ENCODE peak calls at places on chromosomes 16 and 17, in six cellular contexts. I, P, Y, F, V and N are unnamed samples.

GRCh38 chr17:76753061-76753961 is 15.4 kb downstream of the MFSD11 start:
- DNase-seq in I (no peak), Y (no peak), V (no peak), F (no peak), P (no peak), N (no peak)

GRCh38 chr16:84883301-84883700 is 63.5 kb downstream of the CRISPLD2 start:
- DNase-seq in V (peak; percentile 45), Y (no peak), P (no peak), I (no peak), F (no peak), N (no peak)

GRCh38 chr16:81035975-81036750 is 521 bp downstream of the ATMIN start:
- DNase-seq in Y (peak; percentile 23), I (peak; percentile 44), F (peak; percentile 17), P (no peak), V (peak; percentile 35), N (no peak)

GRCh38 chr16:67428146-67428731 is 2.7 kb upstream of the HSD11B2 start:
- DNase-seq in Y (peak; percentile 52), P (peak; percentile 58), I (peak; percentile 87), V (peak; percentile 69), F (peak; percentile 71), N (peak; percentile 42)

GRCh38 chr17:50239913-50240312 is 34.4 kb upstream of the TMEM92 start:
- DNase-seq in I (no peak), P (no peak), Y (no peak), V (no peak), F (no peak), N (no peak)

GRCh38 chr16:4506450-4506849 is 30.3 kb downstream of the HMOX2 start:
- DNase-seq in V (peak; percentile 55), Y (peak; percentile 63), F (peak; percentile 49), I (peak; percentile 55), P (peak; percentile 72), N (peak; percentile 52)

GRCh38 chr16:22665048-22665797 is 148.7 kb upstream of the HS3ST2 start:
- DNase-seq in V (no peak), I (no peak), P (no peak), F (no peak), Y (no peak), N (no peak)

GRCh38 chr16:80274576-80275191 is 266.1 kb upstream of the DYNLRB2 start:
- DNase-seq in P (no peak), V (peak; percentile 83), F (peak; percentile 39), Y (peak; percentile 44), I (no peak), N (peak; percentile 55)

GRCh38 chr16:57531253-57531575 is 5.2 kb downstream of the CCDC102A start:
- DNase-seq in V (no peak), I (no peak), F (no peak), Y (no peak), P (no peak), N (no peak)

GRCh38 chr17:77145635-77146632 is 5.2 kb downstream of the SEC14L1 start:
- DNase-seq in V (peak; percentile 84), I (no peak), P (peak; percentile 78), F (no peak), Y (peak; percentile 92), N (peak; percentile 69)

GRCh38 chr16:81945665-81946064 is 65.6 kb downstream of the SDR42E1 start:
- DNase-seq in V (no peak), I (no peak), P (no peak), Y (peak; percentile 66), F (no peak), N (peak; percentile 27)

GRCh38 chr16:87392823-87393679 is 915 bp downstream of the MAP1LC3B start:
- DNase-seq in V (peak; percentile 50), P (no peak), I (peak; percentile 66), Y (peak; percentile 61), F (peak; percentile 21), N (peak; percentile 43)

GRCh38 chr17:2275722-2276121 is 27.9 kb downstream of the SMG6 start:
- DNase-seq in Y (no peak), F (no peak), V (no peak), I (no peak), P (no peak), N (no peak)

GRCh38 chr17:17693253-17693954 is 12.1 kb downstream of the RAI1 start:
- DNase-seq in P (no peak), V (peak; percentile 74), F (no peak), I (peak; percentile 61), Y (peak; percentile 58), N (peak; percentile 40)

GRCh38 chr17:2030779-2031163 is 818 bp downstream of the DPH1 start:
- DNase-seq in F (peak; percentile 61), P (peak; percentile 79), Y (no peak), I (no peak), V (no peak), N (no peak)

GRCh38 chr16:86772671-86773338 is 194.5 kb downstream of the FOXL1 start:
- DNase-seq in F (peak; percentile 57), Y (peak; percentile 90), I (no peak), P (no peak), V (peak; percentile 96), N (peak; percentile 31)

GRCh38 chr16:84614914-84615813 is 2.7 kb downstream of the COTL1 start:
- DNase-seq in Y (no peak), V (no peak), I (no peak), F (no peak), P (no peak), N (no peak)

GRCh38 chr17:64162575-64162974 is 32.6 kb upstream of the ERN1 start:
- DNase-seq in I (no peak), Y (no peak), V (no peak), F (no peak), P (no peak), N (no peak)

GRCh38 chr17:80181431-80181830 is 11.6 kb downstream of the CARD14 start:
- DNase-seq in Y (no peak), V (no peak), I (no peak), F (no peak), P (no peak), N (no peak)

GRCh38 chr17:4789701-4789950 is 862 bp downstream of the GLTPD2 start:
- DNase-seq in V (no peak), Y (no peak), I (no peak), F (no peak), P (no peak), N (no peak)

GRCh38 chr17:27861979-27862378 is 31.2 kb downstream of the LYRM9 start:
- DNase-seq in Y (no peak), P (no peak), V (peak; percentile 30), F (no peak), I (no peak), N (no peak)

GRCh38 chr17:37796081-37796480 is 51.2 kb upstream of the HNF1B start:
- DNase-seq in V (no peak), F (no peak), I (no peak), Y (no peak), P (no peak), N (no peak)

GRCh38 chr17:1713878-1714487 is 3.8 kb upstream of the TLCD2 start:
- DNase-seq in F (peak; percentile 59), V (peak; percentile 69), I (peak; percentile 58), Y (peak; percentile 35), P (no peak), N (peak; percentile 63)

GRCh38 chr17:5044630-5045029 is 9.4 kb upstream of the SLC52A1 start:
- DNase-seq in P (no peak), V (no peak), F (no peak), I (no peak), Y (peak; percentile 28), N (no peak)

GRCh38 chr17:41521574-41522261 is 3.0 kb upstream of the KRT15 start:
- DNase-seq in P (no peak), I (no peak), Y (peak; percentile 90), F (no peak), V (peak; percentile 95), N (peak; percentile 96)

GRCh38 chr16:67801889-67802288 is 4.5 kb downstream of the RANBP10 start:
- DNase-seq in P (no peak), V (no peak), I (no peak), Y (no peak), F (no peak), N (no peak)

GRCh38 chr17:82350182-82351030 is 8.6 kb upstream of the TEX19 start:
- DNase-seq in I (no peak), F (no peak), Y (peak; percentile 63), V (peak; percentile 68), P (no peak), N (peak; percentile 58)

GRCh38 chr16:73506568-73507056 is 458.7 kb upstream of the ZFHX3 start:
- DNase-seq in P (no peak), V (no peak), Y (no peak), I (no peak), F (no peak), N (no peak)

GRCh38 chr16:31093132-31093703 is 1.4 kb downstream of the VKORC1 start:
- DNase-seq in V (peak; percentile 57), I (peak; percentile 25), P (no peak), F (peak; percentile 33), Y (peak; percentile 72), N (no peak)

GRCh38 chr17:36808181-36808661 is 129.1 kb upstream of the LHX1 start:
- DNase-seq in I (no peak), P (no peak), V (peak; percentile 46), F (peak; percentile 54), Y (no peak), N (no peak)

GRCh38 chr16:80620656-80621605 is 80.1 kb downstream of the DYNLRB2 start:
- DNase-seq in V (no peak), Y (no peak), F (no peak), I (no peak), P (no peak), N (no peak)